ENCODE peak calls at places on chromosomes 7 and 10, in eight cellular contexts. N, B, Z, S, P, W, F and K are unnamed samples.

GRCh38 chr7:94374231-94374630 is 20.5 kb upstream of the COL1A2 start:
- DNase-seq in N (peak; percentile 67), B (peak; percentile 94), Z (no peak), S (no peak), P (no peak), W (peak; percentile 93), F (no peak), K (no peak)

GRCh38 chr10:78727728-78728127 is 341.0 kb upstream of the ZMIZ1 start:
- DNase-seq in N (no peak), B (no peak), Z (no peak), S (no peak), P (no peak), W (no peak), F (peak; percentile 35), K (no peak)

GRCh38 chr7:106239406-106239805 is 45.4 kb downstream of the NAMPT start:
- DNase-seq in N (no peak), B (no peak), Z (no peak), S (no peak), P (no peak), W (no peak), F (no peak), K (no peak)

GRCh38 chr7:2116903-2117680 is 115.7 kb downstream of the MAD1L1 start:
- DNase-seq in N (peak; percentile 53), B (no peak), Z (no peak), S (no peak), P (no peak), W (no peak), F (no peak), K (no peak)

GRCh38 chr7:80823066-80823465 is 95.8 kb downstream of the SEMA3C start:
- DNase-seq in N (no peak), B (no peak), Z (no peak), S (no peak), P (no peak), W (no peak), F (no peak), K (no peak)

GRCh38 chr7:151934584-151934983 is 21.7 kb upstream of the GALNTL5 start:
- DNase-seq in N (no peak), B (peak; percentile 55), Z (no peak), S (no peak), P (no peak), W (no peak), F (no peak), K (no peak)

GRCh38 chr10:103703941-103704919 is 151.1 kb downstream of the SH3PXD2A start:
- DNase-seq in N (no peak), B (no peak), Z (no peak), S (no peak), P (no peak), W (no peak), F (no peak), K (no peak)

GRCh38 chr7:26208040-26208439 is 6.5 kb downstream of the CBX3 start:
- DNase-seq in N (peak; percentile 45), B (no peak), Z (no peak), S (no peak), P (no peak), W (no peak), F (no peak), K (peak; percentile 51)

GRCh38 chr7:90648107-90648506 is 52.0 kb downstream of the CDK14 start:
- DNase-seq in N (no peak), B (no peak), Z (no peak), S (no peak), P (no peak), W (no peak), F (no peak), K (no peak)

GRCh38 chr10:96618648-96619047 is 31.8 kb upstream of the TM9SF3 start:
- DNase-seq in N (no peak), B (no peak), Z (no peak), S (no peak), P (no peak), W (no peak), F (peak; percentile 82), K (no peak)

GRCh38 chr10:31758495-31758894 is 170.1 kb downstream of the ARHGAP12 start:
- DNase-seq in N (no peak), B (peak; percentile 75), Z (no peak), S (no peak), P (no peak), W (no peak), F (no peak), K (no peak)

GRCh38 chr10:102775201-102775972 is 31.6 kb downstream of the WBP1L start:
- DNase-seq in N (no peak), B (peak; percentile 94), Z (no peak), S (no peak), P (no peak), W (no peak), F (no peak), K (no peak)

GRCh38 chr7:150959739-150960734 is 18.1 kb downstream of the KCNH2 start:
- DNase-seq in N (no peak), B (no peak), Z (no peak), S (no peak), P (no peak), W (no peak), F (no peak), K (peak; percentile 19)

GRCh38 chr10:79390551-79391229 is 43.4 kb downstream of the PPIF start:
- DNase-seq in N (no peak), B (peak; percentile 52), Z (no peak), S (no peak), P (no peak), W (no peak), F (no peak), K (no peak)

GRCh38 chr10:113411456-113411855 is 141.4 kb upstream of the HABP2 start:
- DNase-seq in N (no peak), B (no peak), Z (no peak), S (no peak), P (no peak), W (no peak), F (no peak), K (no peak)

GRCh38 chr7:73717025-73717807 is 2.3 kb downstream of the STX1A start:
- DNase-seq in N (peak; percentile 43), B (no peak), Z (no peak), S (no peak), P (no peak), W (no peak), F (no peak), K (no peak)

GRCh38 chr10:72344932-72345331 is 9.8 kb downstream of the DNAJB12 start:
- DNase-seq in N (no peak), B (no peak), Z (no peak), S (no peak), P (no peak), W (no peak), F (no peak), K (no peak)

GRCh38 chr10:99630991-99631390 is 10.8 kb upstream of the SLC25A28 start:
- DNase-seq in N (no peak), B (no peak), Z (no peak), S (no peak), P (no peak), W (no peak), F (no peak), K (no peak)

GRCh38 chr10:88542522-88542921 is 40.6 kb downstream of the RNLS start:
- DNase-seq in N (no peak), B (no peak), Z (no peak), S (no peak), P (no peak), W (no peak), F (no peak), K (no peak)

GRCh38 chr7:92685146-92686042 is 95.2 kb upstream of the FAM133B start:
- DNase-seq in N (no peak), B (no peak), Z (peak; percentile 39), S (peak; percentile 16), P (peak; percentile 43), W (no peak), F (no peak), K (no peak)

GRCh38 chr7:65225422-65226006 is 148.1 kb upstream of the ZNF92 start:
- DNase-seq in N (no peak), B (no peak), Z (no peak), S (no peak), P (no peak), W (no peak), F (no peak), K (no peak)

GRCh38 chr10:119602241-119603095 is 5.7 kb upstream of the TIAL1 start:
- DNase-seq in N (peak; percentile 66), B (no peak), Z (no peak), S (no peak), P (no peak), W (peak; percentile 59), F (no peak), K (no peak)

GRCh38 chr10:118979661-118980060 is 49.9 kb upstream of the NANOS1 start:
- DNase-seq in N (no peak), B (peak; percentile 37), Z (no peak), S (no peak), P (no peak), W (no peak), F (no peak), K (no peak)

GRCh38 chr10:100746413-100746931 is 1.1 kb downstream of the PAX2 start:
- DNase-seq in N (no peak), B (no peak), Z (no peak), S (no peak), P (no peak), W (no peak), F (no peak), K (no peak)

GRCh38 chr7:98210513-98211220 is 572 bp upstream of the BHLHA15 start:
- DNase-seq in N (no peak), B (peak; percentile 65), Z (no peak), S (no peak), P (peak; percentile 25), W (no peak), F (no peak), K (no peak)

GRCh38 chr7:6437251-6437650 is 10.5 kb downstream of the DAGLB start:
- DNase-seq in N (no peak), B (no peak), Z (no peak), S (no peak), P (no peak), W (no peak), F (no peak), K (no peak)

GRCh38 chr7:23918856-23919255 is 208.8 kb downstream of the STK31 start:
- DNase-seq in N (no peak), B (no peak), Z (no peak), S (peak; percentile 88), P (no peak), W (no peak), F (no peak), K (no peak)

GRCh38 chr10:12605580-12606405 is 256.4 kb downstream of the CAMK1D start:
- DNase-seq in N (no peak), B (peak; percentile 76), Z (peak; percentile 40), S (no peak), P (peak; percentile 57), W (peak; percentile 85), F (peak; percentile 69), K (no peak)

GRCh38 chr10:110407301-110408170 is 90.2 kb upstream of the DUSP5 start:
- DNase-seq in N (no peak), B (no peak), Z (no peak), S (no peak), P (no peak), W (no peak), F (no peak), K (no peak)

GRCh38 chr10:120115959-120116358 is 223.4 kb downstream of the SEC23IP start:
- DNase-seq in N (no peak), B (no peak), Z (no peak), S (no peak), P (no peak), W (no peak), F (no peak), K (no peak)

GRCh38 chr10:31197886-31198285 is 121.1 kb upstream of the ZEB1 start:
- DNase-seq in N (no peak), B (no peak), Z (no peak), S (no peak), P (no peak), W (no peak), F (no peak), K (no peak)

GRCh38 chr7:127484954-127485353 is 92.4 kb upstream of the ZNF800 start:
- DNase-seq in N (no peak), B (no peak), Z (no peak), S (no peak), P (no peak), W (no peak), F (no peak), K (no peak)

GRCh38 chr10:68727146-68727545 is 6.1 kb downstream of the CCAR1 start:
- DNase-seq in N (no peak), B (no peak), Z (no peak), S (no peak), P (no peak), W (no peak), F (no peak), K (no peak)

GRCh38 chr10:104966563-104967280 is 325.6 kb downstream of the SORCS3 start:
- DNase-seq in N (no peak), B (no peak), Z (no peak), S (no peak), P (no peak), W (no peak), F (no peak), K (no peak)